ENCODE peak calls at places on chromosomes 12 and 14, in nine cellular contexts. Z is A549, L is HL-60, N is GM12878, C is GM23338, V is K562, M is HCT116, G is HepG2, T is SK-N-SH. F is an unnamed sample.

GRCh38 chr14:67800743-67801142 is 15.6 kb downstream of the ZFYVE26 start:
- DNase-seq in V (no peak), L (no peak), N (no peak), M (no peak), Z (no peak), C (no peak), G (no peak), T (no peak), F (no peak)

GRCh38 chr12:107349008-107349747 is 255.8 kb upstream of the CRY1 start:
- DNase-seq in G (peak; percentile 98), M (peak; percentile 94), L (no peak), T (peak; percentile 32), Z (peak; percentile 82), C (peak; percentile 61), N (no peak), V (no peak), F (peak; percentile 27)

GRCh38 chr12:81758421-81759214 is 532 bp downstream of the PPFIA2 start:
- DNase-seq in G (no peak), N (no peak), Z (no peak), C (peak; percentile 77), V (no peak), M (no peak), L (no peak), T (peak; percentile 75), F (no peak)

GRCh38 chr12:87217486-87217885 is 811.7 kb downstream of the C12orf50 start:
- DNase-seq in L (no peak), T (no peak), C (no peak), Z (no peak), N (no peak), G (no peak), M (no peak), V (no peak), F (no peak)

GRCh38 chr14:95515523-95516517 is 630 bp downstream of the SYNE3 start:
- DNase-seq in T (peak; percentile 87), N (no peak), V (peak; percentile 76), L (peak; percentile 77), G (peak; percentile 39), Z (peak; percentile 74), C (peak; percentile 78), M (no peak), F (no peak)

GRCh38 chr14:55381040-55381439 is 30.6 kb downstream of the ATG14 start:
- DNase-seq in Z (no peak), N (no peak), L (no peak), C (no peak), M (no peak), T (no peak), V (no peak), G (peak; percentile 68), F (no peak)

GRCh38 chr14:31877333-31877798 is 199.7 kb upstream of the ARHGAP5 start:
- DNase-seq in N (no peak), V (no peak), G (no peak), T (no peak), L (no peak), Z (no peak), M (no peak), C (no peak), F (no peak)

GRCh38 chr12:130792926-130793849 is 45.9 kb downstream of the STX2 start:
- DNase-seq in L (no peak), V (no peak), G (no peak), C (peak; percentile 49), T (no peak), N (no peak), M (no peak), Z (no peak), F (no peak)

GRCh38 chr14:105430535-105430934 is 10.9 kb downstream of the MTA1 start:
- DNase-seq in T (no peak), M (peak; percentile 21), N (no peak), G (no peak), V (no peak), C (no peak), Z (no peak), L (no peak), F (no peak)

GRCh38 chr14:102474934-102475333 is 34.6 kb downstream of the ANKRD9 start:
- DNase-seq in T (no peak), C (no peak), M (no peak), G (no peak), V (no peak), Z (no peak), N (no peak), L (no peak), F (no peak)

GRCh38 chr12:54126696-54127537 is 61.9 kb downstream of the SMUG1 start:
- DNase-seq in T (peak; percentile 85), Z (peak; percentile 55), L (no peak), G (no peak), V (peak; percentile 11), N (no peak), M (no peak), C (peak; percentile 77), F (no peak)

GRCh38 chr14:104576607-104577332 is 2.8 kb upstream of the C14orf180 start:
- DNase-seq in T (no peak), M (no peak), C (no peak), G (peak; percentile 25), V (no peak), L (no peak), Z (no peak), N (no peak), F (no peak)

GRCh38 chr14:64971452-64971889 is 665 bp downstream of the RAB15 start:
- DNase-seq in M (no peak), T (no peak), Z (no peak), V (no peak), C (peak; percentile 38), G (no peak), N (no peak), L (no peak), F (no peak)

GRCh38 chr14:64971890-64972785 is at the start of gene RAB15:
- DNase-seq in N (no peak), T (peak; percentile 90), Z (peak; percentile 34), L (no peak), C (peak; percentile 57), G (no peak), V (peak; percentile 49), M (no peak), F (no peak)

GRCh38 chr14:64974563-64974962 is 2.4 kb upstream of the RAB15 start:
- DNase-seq in T (no peak), C (peak; percentile 80), L (no peak), G (no peak), Z (no peak), M (no peak), V (no peak), N (no peak), F (no peak)

GRCh38 chr14:64973826-64974225 is 1.7 kb upstream of the RAB15 start:
- DNase-seq in L (no peak), G (no peak), C (no peak), N (no peak), V (no peak), M (no peak), T (no peak), Z (no peak), F (no peak)

DNA sequence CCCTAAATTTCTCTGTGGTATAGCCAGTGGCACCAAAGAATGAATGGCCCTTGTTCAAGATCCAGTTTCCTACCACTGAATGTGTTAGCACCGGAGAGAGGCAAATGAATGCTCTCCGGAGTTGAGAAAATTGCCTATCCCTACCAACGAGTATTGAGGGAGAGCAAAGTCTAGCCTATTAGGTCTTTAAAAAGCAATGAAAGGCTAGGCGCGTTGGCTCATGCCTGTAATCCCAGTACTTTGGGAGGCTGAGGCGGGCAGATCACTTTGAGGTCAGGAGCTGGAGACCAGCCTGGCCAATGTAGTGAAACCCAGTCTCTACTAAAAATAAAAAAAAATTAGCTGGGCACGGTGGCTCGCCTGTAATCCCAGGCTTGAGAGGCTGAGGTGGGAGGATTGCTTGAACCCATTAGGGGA is 898 bp upstream of the RAB15 start:
- DNase-seq in L (no peak), Z (no peak), V (no peak), M (no peak), T (no peak), N (no peak), G (peak; percentile 38), C (no peak), F (no peak)
- TF ChIP-seq CTCF in L (no peak), Z (no peak), V (no peak), M (no peak), T (no peak), N (no peak), G (no peak), C (no peak), F (no peak)

DNA sequence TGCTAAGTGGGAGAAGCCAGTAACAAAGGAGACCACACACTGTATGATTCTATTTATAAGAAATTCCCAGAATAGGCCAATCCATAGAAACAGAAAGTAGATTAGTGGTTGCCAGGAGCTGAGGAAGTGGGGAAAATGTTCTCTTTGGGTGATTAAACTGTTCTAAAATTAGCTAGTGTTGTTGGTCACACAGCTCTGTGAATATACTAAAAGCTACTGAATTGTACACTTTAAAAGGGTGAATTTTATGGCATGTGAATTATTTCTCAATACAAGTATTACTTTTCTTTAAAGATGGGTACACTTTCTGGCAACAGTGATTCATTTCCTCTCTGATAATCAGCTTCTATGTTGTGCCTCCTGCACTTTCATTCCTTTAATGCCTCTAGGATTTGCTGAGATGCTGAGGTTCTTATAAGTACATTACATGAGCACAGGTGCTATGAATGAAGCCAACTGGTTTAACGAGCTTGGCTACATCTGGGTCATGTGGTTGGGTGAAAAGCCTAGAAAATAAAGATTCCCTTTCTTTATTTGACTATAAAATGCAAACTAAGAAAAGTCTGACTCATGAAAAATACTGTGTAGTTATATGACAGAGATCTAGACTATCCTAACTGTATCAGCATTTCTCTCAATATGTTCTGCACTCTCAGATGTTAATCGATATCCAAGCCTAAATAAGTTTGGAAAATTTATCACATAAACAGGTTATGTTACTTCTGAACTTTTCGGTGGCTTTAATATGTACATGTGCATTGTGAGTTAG is 132.9 kb downstream of the DAAM1 start:
- DNase-seq in L (no peak), Z (no peak), V (no peak), M (no peak), T (no peak), N (no peak), C (no peak), G (no peak), F (no peak)
- TF ChIP-seq REST in L (no peak), Z (no peak), V (no peak), M (no peak), T (no peak), N (no peak), C (no peak), G (no peak), F (no peak)

GRCh38 chr12:9925746-9926393 is 6.3 kb downstream of the CLEC2A start:
- DNase-seq in N (no peak), Z (peak; percentile 18), G (peak; percentile 9), L (no peak), M (peak; percentile 24), C (peak; percentile 86), V (no peak), T (peak; percentile 7), F (no peak)
- TF ChIP-seq CTCF in N (peak; percentile 43), Z (peak; percentile 70), G (peak; percentile 56), L (peak; percentile 6), M (peak; percentile 47), C (peak; percentile 66), V (peak; percentile 33), T (peak; percentile 64), F (peak; percentile 64)

DNA sequence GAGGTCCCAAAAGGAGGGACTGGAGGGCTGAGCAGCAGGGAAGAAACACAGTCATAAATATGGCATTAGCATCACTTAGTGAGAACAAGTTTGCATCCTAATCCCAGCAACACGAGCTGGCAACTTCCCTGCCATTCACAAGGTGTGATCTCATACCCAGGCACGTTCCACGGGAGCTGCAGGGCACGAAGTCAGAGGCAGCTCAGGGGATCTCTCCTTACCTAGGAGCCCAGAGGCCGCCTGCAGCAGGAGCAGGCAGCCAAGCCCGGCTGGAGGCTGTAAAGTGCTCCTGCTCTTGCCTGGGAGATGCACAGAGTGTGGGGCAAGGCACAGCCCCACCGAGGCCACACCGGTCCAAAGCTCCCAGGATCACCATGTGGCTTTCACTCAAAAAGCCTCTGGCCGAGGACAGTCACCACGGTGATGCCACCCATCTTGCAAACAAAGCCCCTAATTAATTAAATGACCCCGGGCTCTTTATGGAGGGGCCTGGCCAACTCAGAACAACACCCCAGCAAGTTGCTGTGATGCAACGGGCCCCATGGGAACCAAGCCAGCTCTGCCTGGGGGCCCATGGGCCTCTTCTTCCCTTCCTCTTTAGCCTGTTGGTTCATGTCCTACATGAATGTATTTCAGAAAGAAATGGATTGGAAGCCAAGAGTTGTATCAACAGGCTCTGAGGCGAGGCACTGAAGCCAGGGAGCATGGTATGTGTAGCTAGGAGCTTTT is 26.5 kb downstream of the NUAK1 start:
- DNase-seq in V (no peak), T (peak; percentile 34), Z (no peak), C (no peak), L (no peak), N (no peak), G (no peak), M (no peak), F (no peak)
- TF ChIP-seq REST in V (no peak), T (no peak), Z (no peak), C (no peak), L (no peak), N (no peak), G (no peak), M (no peak), F (no peak)

F was measured in Panc1.